ENCODE peak calls at places on chromosomes 12 and 14, in eight cellular contexts. S is CD8-positive, alpha-beta memory T cell; R is MM.1S; K is OCI-LY7; M is lower lobe of right lung; X is fibroblast of the aortic adventitia; U is foreskin fibroblast; F is sigmoid colon. L is an unnamed sample.
A peak's percentile ranks its signal among the peaks of the same experiment; 100 is the strongest.

GRCh38 chr12:4383304-4383865 is 3.9 kb upstream of the FGF23 start:
- DNase-seq in S (no peak), R (no peak), K (peak; percentile 24), M (no peak), X (no peak), U (no peak), F (no peak), L (peak; percentile 48)

GRCh38 chr12:124083708-124084107 is 110.7 kb downstream of the ZNF664 start:
- DNase-seq in S (no peak), R (no peak), K (no peak), M (no peak), X (no peak), U (no peak), F (no peak), L (no peak)

GRCh38 chr12:79883216-79883615 is 51.7 kb downstream of the PPP1R12A start:
- DNase-seq in S (no peak), R (no peak), K (no peak), M (no peak), X (no peak), U (no peak), F (no peak), L (no peak)

GRCh38 chr14:36509056-36509917 is 10.7 kb downstream of the NKX2-1 start:
- DNase-seq in S (no peak), R (no peak), K (no peak), M (no peak), X (no peak), U (no peak), F (no peak), L (no peak)

GRCh38 chr14:98984027-98984718 is 287.8 kb downstream of the BCL11B start:
- DNase-seq in S (no peak), R (no peak), K (no peak), M (no peak), X (no peak), U (no peak), F (no peak), L (no peak)

GRCh38 chr14:101128478-101129450 is 225.2 kb upstream of the RTL1 start:
- DNase-seq in S (no peak), R (no peak), K (no peak), M (peak; percentile 31), X (no peak), U (no peak), F (peak; percentile 45), L (no peak)

GRCh38 chr12:131511391-131511802 is 199.5 kb upstream of the SFSWAP start:
- DNase-seq in S (peak; percentile 44), R (peak; percentile 7), K (peak; percentile 89), M (no peak), X (no peak), U (no peak), F (no peak), L (peak; percentile 85)

GRCh38 chr14:40164083-40164482 is 731.9 kb upstream of the FBXO33 start:
- DNase-seq in S (no peak), R (no peak), K (no peak), M (no peak), X (no peak), U (no peak), F (no peak), L (no peak)

GRCh38 chr12:103779410-103780092 is 61.5 kb downstream of the NT5DC3 start:
- DNase-seq in S (no peak), R (no peak), K (no peak), M (no peak), X (no peak), U (no peak), F (peak; percentile 58), L (no peak)

GRCh38 chr12:49507139-49507538 is 31.7 kb upstream of the KCNH3 start:
- DNase-seq in S (no peak), R (no peak), K (no peak), M (no peak), X (peak; percentile 95), U (peak; percentile 85), F (no peak), L (no peak)

GRCh38 chr14:105484069-105484996 is 2.4 kb upstream of the CRIP1 start:
- DNase-seq in S (peak; percentile 67), R (no peak), K (no peak), M (peak; percentile 73), X (peak; percentile 48), U (no peak), F (no peak), L (no peak)

GRCh38 chr14:41605550-41606248 is 977 bp upstream of the LRFN5 start:
- DNase-seq in S (no peak), R (no peak), K (no peak), M (no peak), X (peak; percentile 53), U (no peak), F (peak; percentile 62), L (no peak)

GRCh38 chr14:93941293-93941910 is 14.3 kb downstream of the FAM181A start:
- DNase-seq in S (no peak), R (no peak), K (no peak), M (no peak), X (peak; percentile 13), U (peak; percentile 40), F (no peak), L (no peak)

GRCh38 chr12:3897400-3897910 is 24.3 kb upstream of the PARP11 start:
- DNase-seq in S (peak; percentile 49), R (no peak), K (no peak), M (no peak), X (no peak), U (no peak), F (no peak), L (no peak)

GRCh38 chr12:65948320-65949008 is 124.2 kb downstream of the HMGA2 start:
- DNase-seq in S (no peak), R (no peak), K (no peak), M (peak; percentile 45), X (peak; percentile 99), U (peak; percentile 87), F (peak; percentile 75), L (no peak)

GRCh38 chr12:91332305-91332704 is 149.7 kb upstream of the DCN start:
- DNase-seq in S (no peak), R (no peak), K (no peak), M (no peak), X (peak; percentile 54), U (no peak), F (no peak), L (no peak)

DNA sequence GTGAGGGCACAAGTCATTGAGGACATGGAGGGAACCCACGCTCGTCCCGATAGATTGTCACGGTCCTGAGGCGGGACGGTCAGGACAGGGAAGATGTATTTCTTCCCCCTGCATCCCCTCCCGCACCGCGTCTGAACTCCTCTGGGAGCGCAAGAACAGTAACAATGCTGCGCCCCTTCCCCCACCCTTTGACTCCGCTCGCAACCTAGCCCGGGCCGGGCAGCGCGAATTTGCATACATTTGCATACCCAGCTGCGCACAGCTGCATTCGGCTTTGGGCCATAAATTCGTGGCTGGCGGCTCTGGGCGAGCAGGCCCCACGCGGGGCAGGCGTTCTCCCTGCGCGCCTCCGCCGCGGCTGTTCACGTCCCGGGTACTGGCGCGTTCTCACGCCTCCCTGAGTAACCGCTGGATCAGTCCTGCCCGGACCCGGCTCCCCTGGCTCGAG is 29.0 kb upstream of the SMUG1 start:
- DNase-seq in S (no peak), R (peak; percentile 39), K (peak; percentile 94), M (no peak), X (no peak), U (no peak), F (no peak), L (peak; percentile 80)
- H3K4me3 ChIP-seq in S (no peak overlapping the region), R (peak overlapping the region; percentile 62), K (peak overlapping the region; percentile 67), M (peak overlapping the region; percentile 28), X (peak overlapping the region; percentile 56), U (peak overlapping the region; percentile 45), F (peak overlapping the region; percentile 25), L (peak overlapping the region; percentile 41)

GRCh38 chr14:20002319-20002718 is 356 bp downstream of the OR4Q2 start:
- DNase-seq in S (no peak), R (no peak), K (no peak), M (no peak), X (no peak), U (no peak), F (no peak), L (no peak)

DNA sequence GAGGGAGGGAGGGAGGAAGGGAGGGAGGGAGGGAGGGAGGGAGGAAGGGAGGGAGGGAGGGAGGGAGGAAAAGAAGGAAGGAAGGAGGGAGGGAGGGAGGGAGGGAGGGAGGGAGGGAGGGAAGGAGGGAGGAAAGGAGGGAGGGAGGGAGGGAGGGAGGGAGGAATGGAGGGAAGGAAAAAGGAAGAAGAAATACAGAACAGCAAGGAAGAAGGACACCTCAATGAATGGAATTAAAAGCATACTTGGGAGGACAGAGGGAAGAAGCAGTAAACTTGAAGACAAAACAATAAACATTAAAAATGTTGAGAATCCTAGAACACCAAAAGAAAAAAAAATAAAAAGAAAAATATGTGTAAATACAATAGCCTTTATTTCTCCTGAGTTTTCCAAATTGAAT is 6.2 kb downstream of the OR4Q2 start:
- DNase-seq in S (no peak), R (no peak), K (no peak), M (no peak), X (no peak), U (no peak), F (no peak), L (no peak)
- H3K4me3 ChIP-seq in S (no peak overlapping the region), R (no peak overlapping the region), K (no peak overlapping the region), M (no peak overlapping the region), X (no peak overlapping the region), U (no peak overlapping the region), F (no peak overlapping the region), L (no peak overlapping the region)

DNA sequence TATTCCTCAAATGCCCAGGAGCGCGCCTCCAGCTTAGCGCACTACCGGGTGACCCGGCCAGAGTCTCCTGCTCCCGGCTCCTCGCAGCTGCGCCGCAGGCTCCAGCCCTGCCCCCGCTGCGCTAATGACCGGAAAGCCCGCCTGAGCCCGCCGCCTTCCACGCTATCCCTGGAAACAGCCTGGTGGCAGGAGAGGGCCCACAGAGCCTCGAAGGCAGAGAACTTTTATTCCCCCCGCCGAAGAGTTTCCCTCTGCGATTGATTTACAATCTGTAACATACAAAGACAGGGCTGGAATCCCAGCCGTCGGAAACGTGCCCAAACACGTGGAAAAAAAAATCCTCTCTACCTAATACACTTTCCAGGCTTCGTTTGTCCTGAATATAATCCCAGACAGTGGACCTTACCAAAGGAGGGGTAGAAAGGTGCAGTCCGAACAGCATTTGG is 1.5 kb downstream of the COL2A1 start:
- DNase-seq in S (no peak), R (no peak), K (no peak), M (no peak), X (peak; percentile 18), U (peak; percentile 31), F (peak; percentile 75), L (no peak)
- H3K4me3 ChIP-seq in S (peak overlapping the region; percentile 34), R (no peak overlapping the region), K (no peak overlapping the region), M (peak overlapping the region; percentile 55), X (no peak overlapping the region), U (peak overlapping the region; percentile 48), F (peak overlapping the region; percentile 49), L (no peak overlapping the region)

DNA sequence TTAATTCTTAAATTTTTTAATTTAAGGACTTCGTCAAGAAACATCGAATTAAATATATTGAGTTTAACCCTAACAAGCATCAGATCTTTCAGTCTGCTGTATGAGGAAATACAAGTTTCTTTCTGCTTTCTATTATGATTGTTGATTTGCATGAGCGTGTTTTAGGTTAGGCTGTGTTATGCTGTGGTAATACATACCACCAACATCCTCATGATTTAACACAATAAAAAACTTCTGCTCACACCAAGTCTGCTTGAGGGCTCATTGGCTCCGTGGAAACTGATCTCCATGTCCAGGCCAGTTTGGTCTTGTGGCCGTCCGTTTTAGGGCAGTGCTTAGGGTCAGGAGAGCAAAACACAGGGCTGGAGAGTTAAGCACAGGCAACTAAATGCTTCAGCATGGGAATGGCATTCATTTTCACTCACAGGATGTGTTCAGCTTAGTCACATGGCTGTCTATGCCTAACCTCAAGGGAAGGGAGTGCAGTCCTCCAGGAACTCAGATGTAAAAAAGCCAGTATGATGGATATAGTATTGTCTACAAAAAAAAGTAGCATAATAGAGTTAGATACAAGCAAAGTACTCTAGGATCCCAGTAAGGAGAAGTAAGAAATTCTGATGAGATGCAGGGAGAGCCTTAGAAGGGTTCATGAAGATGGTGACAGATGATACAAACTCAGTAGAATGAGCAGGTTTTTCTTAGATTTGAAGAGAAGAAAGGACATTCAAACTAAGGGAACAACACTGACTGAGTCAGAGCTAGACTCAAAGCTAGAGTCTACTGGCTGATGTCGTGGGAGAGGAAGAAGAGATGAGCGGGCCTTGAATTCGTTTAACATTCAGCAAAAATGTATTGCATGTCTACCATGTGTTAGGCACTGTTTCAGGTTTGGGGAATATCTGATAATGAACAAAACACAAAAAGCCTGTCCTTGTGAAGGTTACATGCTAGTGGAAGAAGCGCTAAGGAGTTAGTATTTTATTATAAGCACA is 16.3 kb downstream of the MARK3 start:
- DNase-seq in S (no peak), R (no peak), K (no peak), M (no peak), X (peak; percentile 73), U (peak; percentile 87), F (no peak), L (peak; percentile 46)
- H3K4me3 ChIP-seq in S (no peak overlapping the region), R (no peak overlapping the region), K (no peak overlapping the region), M (no peak overlapping the region), X (no peak overlapping the region), U (no peak overlapping the region), F (no peak overlapping the region), L (peak overlapping the region; percentile 19)